ENCODE peak calls at places on chromosomes 3 and 15, in seven cellular contexts. One of them, this sample, is unnamed.

GRCh38 chr3:16482770-16483531 is 30.5 kb downstream of the RFTN1 start:
- DNase-seq in breast epithelium: no peak
- DNase-seq in sigmoid colon: no peak
- DNase-seq in HCT116: no peak
- DNase-seq in esophagus muscularis mucosa: no peak
- DNase-seq in heart left ventricle: no peak
- DNase-seq in A549: peak
- DNase-seq in this sample: no peak

GRCh38 chr15:34154725-34155204 is 52.9 kb downstream of the PGBD4 start:
- DNase-seq in breast epithelium: no peak
- DNase-seq in sigmoid colon: no peak
- DNase-seq in HCT116: peak
- DNase-seq in esophagus muscularis mucosa: no peak
- DNase-seq in heart left ventricle: no peak
- DNase-seq in A549: peak
- DNase-seq in this sample: no peak

GRCh38 chr15:31273258-31273941 is 53.2 kb upstream of the KLF13 start:
- DNase-seq in breast epithelium: peak
- DNase-seq in sigmoid colon: peak
- DNase-seq in HCT116: no peak
- DNase-seq in esophagus muscularis mucosa: no peak
- DNase-seq in heart left ventricle: peak
- DNase-seq in A549: no peak
- DNase-seq in this sample: no peak

GRCh38 chr3:143567823-143568222 is 280.4 kb downstream of the SLC9A9 start:
- DNase-seq in breast epithelium: no peak
- DNase-seq in sigmoid colon: no peak
- DNase-seq in HCT116: no peak
- DNase-seq in esophagus muscularis mucosa: no peak
- DNase-seq in heart left ventricle: no peak
- DNase-seq in A549: no peak
- DNase-seq in this sample: no peak

GRCh38 chr3:117486709-117487394 is 777.3 kb downstream of the TUSC7 start:
- DNase-seq in breast epithelium: no peak
- DNase-seq in sigmoid colon: no peak
- DNase-seq in HCT116: no peak
- DNase-seq in esophagus muscularis mucosa: no peak
- DNase-seq in heart left ventricle: no peak
- DNase-seq in A549: no peak
- DNase-seq in this sample: no peak

GRCh38 chr3:124700880-124701684 is 29.2 kb upstream of the UMPS start:
- DNase-seq in breast epithelium: no peak
- DNase-seq in sigmoid colon: no peak
- DNase-seq in HCT116: no peak
- DNase-seq in esophagus muscularis mucosa: no peak
- DNase-seq in heart left ventricle: no peak
- DNase-seq in A549: no peak
- DNase-seq in this sample: no peak

GRCh38 chr15:72342385-72342784 is 22.4 kb upstream of the CELF6 start:
- DNase-seq in breast epithelium: no peak
- DNase-seq in sigmoid colon: no peak
- DNase-seq in HCT116: peak
- DNase-seq in esophagus muscularis mucosa: no peak
- DNase-seq in heart left ventricle: no peak
- DNase-seq in A549: peak
- DNase-seq in this sample: no peak

GRCh38 chr3:188358787-188359493 is 205.0 kb downstream of the LPP start:
- DNase-seq in breast epithelium: no peak
- DNase-seq in sigmoid colon: no peak
- DNase-seq in HCT116: no peak
- DNase-seq in esophagus muscularis mucosa: no peak
- DNase-seq in heart left ventricle: no peak
- DNase-seq in A549: no peak
- DNase-seq in this sample: no peak

GRCh38 chr3:85977615-85978338 is 1013.2 kb downstream of the VGLL3 start:
- DNase-seq in breast epithelium: no peak
- DNase-seq in sigmoid colon: no peak
- DNase-seq in HCT116: no peak
- DNase-seq in esophagus muscularis mucosa: no peak
- DNase-seq in heart left ventricle: no peak
- DNase-seq in A549: no peak
- DNase-seq in this sample: no peak

GRCh38 chr3:188827078-188827477 is 344.7 kb upstream of the TPRG1 start:
- DNase-seq in breast epithelium: no peak
- DNase-seq in sigmoid colon: no peak
- DNase-seq in HCT116: no peak
- DNase-seq in esophagus muscularis mucosa: no peak
- DNase-seq in heart left ventricle: no peak
- DNase-seq in A549: no peak
- DNase-seq in this sample: no peak

GRCh38 chr3:146195605-146196004 is 34.6 kb upstream of the PLOD2 start:
- DNase-seq in breast epithelium: no peak
- DNase-seq in sigmoid colon: no peak
- DNase-seq in HCT116: no peak
- DNase-seq in esophagus muscularis mucosa: no peak
- DNase-seq in heart left ventricle: no peak
- DNase-seq in A549: no peak
- DNase-seq in this sample: no peak
- H3K4me3 ChIP-seq in breast epithelium: no peak
- H3K4me3 ChIP-seq in sigmoid colon: no peak
- H3K4me3 ChIP-seq in HCT116: no peak
- H3K4me3 ChIP-seq in esophagus muscularis mucosa: no peak
- H3K4me3 ChIP-seq in heart left ventricle: no peak
- H3K4me3 ChIP-seq in A549: no peak
- H3K4me3 ChIP-seq in this sample: no peak

GRCh38 chr3:126972866-126973265 is 10.0 kb upstream of the PLXNA1 start:
- DNase-seq in breast epithelium: no peak
- DNase-seq in sigmoid colon: no peak
- DNase-seq in HCT116: no peak
- DNase-seq in esophagus muscularis mucosa: no peak
- DNase-seq in heart left ventricle: no peak
- DNase-seq in A549: no peak
- DNase-seq in this sample: no peak
- TF ChIP-seq CTCF in breast epithelium: no peak
- TF ChIP-seq CTCF in sigmoid colon: no peak
- TF ChIP-seq CTCF in HCT116: no peak
- TF ChIP-seq CTCF in esophagus muscularis mucosa: no peak
- TF ChIP-seq CTCF in heart left ventricle: no peak
- TF ChIP-seq CTCF in A549: no peak
- TF ChIP-seq CTCF in this sample: no peak

DNA sequence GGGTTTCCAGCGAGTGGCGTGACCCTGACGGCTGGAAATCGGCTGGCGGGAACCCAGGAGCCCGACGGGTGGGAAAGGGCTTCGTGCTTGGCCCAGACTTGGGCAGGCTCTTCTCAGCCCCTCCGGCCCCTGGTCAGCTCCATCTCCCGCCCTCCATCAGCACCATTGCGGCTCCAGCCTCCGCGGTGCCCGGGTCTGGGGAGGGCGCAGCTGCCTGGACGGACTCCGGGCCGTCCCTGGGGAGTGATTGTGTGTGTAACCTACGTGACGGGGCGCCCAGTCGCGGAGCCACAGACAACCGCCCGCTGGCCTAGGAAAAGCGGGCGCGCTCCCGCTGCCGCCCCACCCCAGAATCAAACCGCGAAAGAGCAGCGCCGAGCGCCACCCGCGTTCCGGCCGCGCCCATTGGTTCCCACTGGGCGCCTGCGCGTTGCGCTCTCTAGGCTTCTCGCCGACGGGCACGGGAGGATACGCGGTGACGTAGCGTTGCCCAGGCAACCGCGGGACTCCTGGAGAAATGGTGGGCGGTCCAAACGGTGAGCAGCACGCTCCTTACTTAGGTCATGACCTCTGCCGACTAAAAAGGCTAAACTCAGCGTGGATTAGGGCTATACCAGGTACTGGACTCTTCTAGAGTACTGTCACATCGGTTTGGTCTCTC is at the start of gene CFAP20DC:
- DNase-seq in breast epithelium: peak
- DNase-seq in sigmoid colon: peak
- DNase-seq in HCT116: peak
- DNase-seq in esophagus muscularis mucosa: peak
- DNase-seq in heart left ventricle: peak
- DNase-seq in A549: peak
- DNase-seq in this sample: peak
- TF ChIP-seq POLR2A in breast epithelium: no peak
- TF ChIP-seq POLR2A in sigmoid colon: peak
- TF ChIP-seq POLR2A in HCT116: peak
- TF ChIP-seq POLR2A in esophagus muscularis mucosa: no peak
- TF ChIP-seq POLR2A in heart left ventricle: peak
- TF ChIP-seq POLR2A in A549: peak
- TF ChIP-seq POLR2A in this sample: no peak

GRCh38 chr3:141052570-141053069 is 1.5 kb downstream of the SPSB4 start:
- DNase-seq in breast epithelium: no peak
- DNase-seq in sigmoid colon: no peak
- DNase-seq in HCT116: no peak
- DNase-seq in esophagus muscularis mucosa: peak
- DNase-seq in heart left ventricle: peak
- DNase-seq in A549: no peak
- DNase-seq in this sample: no peak
- H3K4me3 ChIP-seq in breast epithelium: peak
- H3K4me3 ChIP-seq in sigmoid colon: peak
- H3K4me3 ChIP-seq in HCT116: no peak
- H3K4me3 ChIP-seq in esophagus muscularis mucosa: peak
- H3K4me3 ChIP-seq in heart left ventricle: peak
- H3K4me3 ChIP-seq in A549: peak
- H3K4me3 ChIP-seq in this sample: no peak

GRCh38 chr3:171833775-171834460 is 9.2 kb upstream of the TMEM212 start:
- DNase-seq in breast epithelium: no peak
- DNase-seq in sigmoid colon: no peak
- DNase-seq in HCT116: no peak
- DNase-seq in esophagus muscularis mucosa: no peak
- DNase-seq in heart left ventricle: no peak
- DNase-seq in A549: peak
- DNase-seq in this sample: no peak
- TF ChIP-seq CTCF in breast epithelium: no peak
- TF ChIP-seq CTCF in sigmoid colon: peak
- TF ChIP-seq CTCF in HCT116: peak
- TF ChIP-seq CTCF in esophagus muscularis mucosa: peak
- TF ChIP-seq CTCF in heart left ventricle: peak
- TF ChIP-seq CTCF in A549: peak
- TF ChIP-seq CTCF in this sample: no peak

DNA sequence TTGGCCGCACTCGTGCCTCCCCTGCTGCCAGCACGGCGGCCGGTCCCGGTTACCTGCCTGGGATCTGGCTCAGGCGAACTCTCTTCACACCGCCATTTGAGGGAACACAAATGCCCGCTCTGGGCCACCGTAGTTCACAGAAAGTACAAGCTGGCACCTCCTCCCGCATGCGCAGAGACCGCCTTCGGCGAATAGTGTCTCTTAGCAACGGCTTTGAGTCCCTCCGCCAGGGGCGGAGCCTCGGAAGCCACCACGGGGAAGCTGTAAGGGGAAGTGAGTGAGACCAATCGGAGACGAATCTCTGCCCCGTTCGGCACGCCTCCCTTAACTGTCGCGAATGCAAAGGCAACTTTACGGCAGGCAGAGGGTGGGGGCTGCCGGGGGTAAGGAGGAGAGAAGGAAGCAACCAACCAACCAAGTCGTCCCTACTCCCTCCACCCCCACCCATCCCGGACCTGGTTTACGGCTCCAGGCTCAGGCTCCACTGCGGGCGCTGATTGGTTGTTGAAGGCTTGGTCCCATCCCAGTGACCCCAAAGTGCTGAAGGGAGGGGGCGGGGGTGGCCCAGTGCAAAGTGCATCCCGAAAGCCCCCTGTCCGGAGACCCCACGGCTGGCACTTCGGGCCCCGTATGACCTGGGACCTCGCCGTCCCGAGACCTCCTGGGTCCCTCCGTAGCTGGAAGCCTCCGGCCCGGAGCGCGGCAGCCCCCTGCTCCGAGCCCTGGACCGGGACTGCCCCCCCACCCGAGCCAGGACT is at the start of the genes ASB7 and LINS1:
- DNase-seq in breast epithelium: peak
- DNase-seq in sigmoid colon: peak
- DNase-seq in HCT116: peak
- DNase-seq in esophagus muscularis mucosa: peak
- DNase-seq in heart left ventricle: peak
- DNase-seq in A549: peak
- DNase-seq in this sample: peak
- TF ChIP-seq POLR2A in breast epithelium: peak
- TF ChIP-seq POLR2A in sigmoid colon: no peak
- TF ChIP-seq POLR2A in HCT116: peak
- TF ChIP-seq POLR2A in esophagus muscularis mucosa: no peak
- TF ChIP-seq POLR2A in heart left ventricle: peak
- TF ChIP-seq POLR2A in A549: peak
- TF ChIP-seq POLR2A in this sample: no peak

GRCh38 chr15:90875549-90875981 is 7.2 kb downstream of the FURIN start:
- DNase-seq in breast epithelium: no peak
- DNase-seq in sigmoid colon: no peak
- DNase-seq in HCT116: no peak
- DNase-seq in esophagus muscularis mucosa: no peak
- DNase-seq in heart left ventricle: no peak
- DNase-seq in A549: no peak
- DNase-seq in this sample: no peak

GRCh38 chr15:90873998-90874605 is 5.7 kb downstream of the FURIN start:
- DNase-seq in breast epithelium: no peak
- DNase-seq in sigmoid colon: no peak
- DNase-seq in HCT116: no peak
- DNase-seq in esophagus muscularis mucosa: no peak
- DNase-seq in heart left ventricle: no peak
- DNase-seq in A549: peak
- DNase-seq in this sample: no peak

GRCh38 chr15:90872481-90873184 is 4.2 kb downstream of the FURIN start:
- DNase-seq in breast epithelium: no peak
- DNase-seq in sigmoid colon: no peak
- DNase-seq in HCT116: no peak
- DNase-seq in esophagus muscularis mucosa: no peak
- DNase-seq in heart left ventricle: no peak
- DNase-seq in A549: peak
- DNase-seq in this sample: no peak

GRCh38 chr15:90871716-90872480 is 3.5 kb downstream of the FURIN start:
- DNase-seq in breast epithelium: no peak
- DNase-seq in sigmoid colon: no peak
- DNase-seq in HCT116: no peak
- DNase-seq in esophagus muscularis mucosa: no peak
- DNase-seq in heart left ventricle: no peak
- DNase-seq in A549: no peak
- DNase-seq in this sample: peak

DNA sequence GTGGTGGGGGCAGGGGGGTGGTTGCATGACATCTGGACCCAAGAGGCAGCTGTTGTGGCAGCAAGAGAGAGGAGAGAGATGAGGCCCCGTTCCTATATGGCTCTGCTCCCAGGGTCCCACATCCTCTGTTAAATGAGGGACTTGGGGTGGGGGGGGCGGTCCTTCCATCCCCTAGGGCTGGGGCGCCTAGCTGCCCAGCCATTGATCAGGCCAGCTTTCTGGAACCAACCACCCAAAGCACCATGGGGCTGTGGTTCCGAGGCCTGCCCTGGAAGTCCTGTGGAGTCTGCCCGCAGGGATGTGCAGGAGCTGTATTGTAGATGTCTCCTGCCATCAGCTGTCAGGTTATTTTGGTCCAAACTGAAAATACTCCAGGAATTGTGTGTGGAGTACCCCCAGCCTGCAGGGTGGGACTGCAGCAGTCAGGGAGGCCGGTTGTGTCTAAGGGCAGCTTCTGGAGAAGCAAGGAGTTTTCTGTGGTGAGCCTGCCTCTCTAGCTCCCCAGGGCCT is 5.2 kb downstream of the FURIN start:
- DNase-seq in breast epithelium: no peak
- DNase-seq in sigmoid colon: no peak
- DNase-seq in HCT116: no peak
- DNase-seq in esophagus muscularis mucosa: no peak
- DNase-seq in heart left ventricle: no peak
- DNase-seq in A549: no peak
- DNase-seq in this sample: no peak
- H3K4me3 ChIP-seq in breast epithelium: no peak
- H3K4me3 ChIP-seq in sigmoid colon: no peak
- H3K4me3 ChIP-seq in HCT116: no peak
- H3K4me3 ChIP-seq in esophagus muscularis mucosa: peak
- H3K4me3 ChIP-seq in heart left ventricle: peak
- H3K4me3 ChIP-seq in A549: peak
- H3K4me3 ChIP-seq in this sample: no peak

GRCh38 chr3:106824856-106825255 is 552.4 kb upstream of the CCDC54 start:
- DNase-seq in breast epithelium: no peak
- DNase-seq in sigmoid colon: no peak
- DNase-seq in HCT116: peak
- DNase-seq in esophagus muscularis mucosa: no peak
- DNase-seq in heart left ventricle: no peak
- DNase-seq in A549: peak
- DNase-seq in this sample: no peak
- TF ChIP-seq CTCF in breast epithelium: no peak
- TF ChIP-seq CTCF in sigmoid colon: peak
- TF ChIP-seq CTCF in HCT116: peak
- TF ChIP-seq CTCF in esophagus muscularis mucosa: peak
- TF ChIP-seq CTCF in heart left ventricle: peak
- TF ChIP-seq CTCF in A549: no peak
- TF ChIP-seq CTCF in this sample: no peak

This sample was measured in lower leg skin.